ENCODE peak calls at places on chromosomes 12 and 14, in nine cellular contexts. B is endothelial cell, M is MG63, H is cardiac muscle cell, D is AG08395, A is NCI-H2029, R is HCEC 1CT, V is BE2C, U is mesendoderm. S is an unnamed sample.

GRCh38 chr14:105299654-105300541 is 903 bp downstream of the BRF1 start:
- DNase-seq in V (peak), M (peak), B (peak), H (no peak), R (no peak), A (no peak), D (no peak), U (no peak), S (no peak)

GRCh38 chr14:90383731-90384542 is 12.9 kb upstream of the CALM1 start:
- DNase-seq in H (peak), B (peak), A (peak), M (peak), V (peak), R (peak), U (peak), D (no peak), S (peak)

GRCh38 chr12:58087428-58088117 is 146.2 kb downstream of the ATP23 start:
- DNase-seq in U (peak), D (no peak), M (no peak), V (no peak), A (no peak), R (no peak), B (no peak), H (no peak), S (no peak)

GRCh38 chr12:6235499-6235898 is 35.3 kb downstream of the CD9 start:
- DNase-seq in B (no peak), D (no peak), M (no peak), H (no peak), A (peak), U (no peak), R (no peak), V (peak), S (peak)

GRCh38 chr12:19779393-19780056 is 340.2 kb downstream of the AEBP2 start:
- DNase-seq in D (no peak), V (no peak), A (no peak), H (peak), U (peak), B (no peak), R (no peak), M (no peak), S (no peak)

GRCh38 chr14:102539544-102540309 is 30.2 kb upstream of the ANKRD9 start:
- DNase-seq in U (no peak), B (no peak), V (peak), D (no peak), H (no peak), M (no peak), A (no peak), R (no peak), S (no peak)

GRCh38 chr14:103386632-103387329 is 1.6 kb downstream of the MARK3 start:
- DNase-seq in A (no peak), B (no peak), R (no peak), D (peak), H (peak), U (peak), M (no peak), V (no peak), S (no peak)

GRCh38 chr12:6161124-6161882 is 36.8 kb upstream of the VWF start:
- DNase-seq in R (peak), B (no peak), A (no peak), H (no peak), D (peak), M (no peak), U (no peak), V (no peak), S (no peak)

GRCh38 chr12:89040146-89040964 is 311.9 kb downstream of the DUSP6 start:
- DNase-seq in H (no peak), V (no peak), B (no peak), A (no peak), M (no peak), D (no peak), U (no peak), R (peak), S (peak)

GRCh38 chr14:87896393-87897380 is 96.3 kb downstream of the GALC start:
- DNase-seq in A (no peak), U (peak), D (peak), V (no peak), B (peak), M (no peak), R (peak), H (peak), S (peak)

GRCh38 chr12:109430244-109430643 is 46.9 kb downstream of the KCTD10 start:
- DNase-seq in B (no peak), D (no peak), A (no peak), M (no peak), H (no peak), V (no peak), R (no peak), U (no peak), S (no peak)

GRCh38 chr12:125346361-125346760 is 281.1 kb downstream of the AACS start:
- DNase-seq in R (no peak), D (no peak), B (no peak), U (peak), M (no peak), V (no peak), H (no peak), A (peak), S (no peak)

GRCh38 chr14:67695394-67695949 is at the start of gene RDH11:
- DNase-seq in D (peak), M (peak), B (peak), A (peak), H (peak), V (peak), R (peak), U (peak), S (peak)

GRCh38 chr12:20050166-20050565 is 318.2 kb upstream of the PDE3A start:
- DNase-seq in U (no peak), H (no peak), V (no peak), M (peak), A (no peak), B (no peak), R (peak), D (no peak), S (no peak)

GRCh38 chr14:59728294-59728693 is 142.3 kb downstream of the RTN1 start:
- DNase-seq in A (no peak), M (no peak), D (no peak), B (no peak), H (no peak), R (no peak), U (no peak), V (no peak), S (peak)

GRCh38 chr12:109946505-109946904 is 46.4 kb downstream of the TCHP start:
- DNase-seq in M (no peak), R (no peak), B (peak), A (no peak), H (peak), D (no peak), U (peak), V (no peak), S (no peak)

GRCh38 chr14:34649344-34649743 is 19.4 kb upstream of the SNX6 start:
- DNase-seq in H (no peak), D (peak), V (no peak), M (peak), A (no peak), B (no peak), R (peak), U (no peak), S (no peak)

GRCh38 chr14:91573894-91574837 is 64.1 kb upstream of the PPP4R3A start:
- DNase-seq in H (peak), B (peak), A (peak), U (peak), M (peak), V (peak), D (peak), R (peak), S (no peak)

GRCh38 chr14:89574420-89574819 is 157.4 kb upstream of the FOXN3 start:
- DNase-seq in H (no peak), B (no peak), A (no peak), D (no peak), R (no peak), U (peak), V (no peak), M (no peak), S (no peak)

GRCh38 chr12:128613821-128614220 is 209.9 kb downstream of the SLC15A4 start:
- DNase-seq in D (no peak), B (no peak), R (no peak), H (no peak), U (peak), A (no peak), V (no peak), M (peak), S (no peak)

GRCh38 chr14:85813040-85813439 is 283.1 kb downstream of the FLRT2 start:
- DNase-seq in B (no peak), D (no peak), H (no peak), V (no peak), R (no peak), A (no peak), M (no peak), U (no peak), S (no peak)

GRCh38 chr12:58066296-58066695 is 124.9 kb downstream of the ATP23 start:
- DNase-seq in H (no peak), V (peak), M (peak), A (no peak), B (no peak), D (no peak), R (no peak), U (no peak), S (no peak)

GRCh38 chr12:121668750-121669524 is 517 bp downstream of the MORN3 start:
- DNase-seq in H (peak), V (peak), B (peak), A (no peak), D (peak), R (peak), M (peak), U (peak), S (no peak)

GRCh38 chr14:73762375-73762822 is 48.2 kb upstream of the PNMA1 start:
- DNase-seq in R (no peak), B (no peak), A (no peak), H (no peak), D (no peak), U (no peak), M (no peak), V (no peak), S (no peak)